ENCODE peak calls at places on chromosomes 4 and X, in four cellular contexts. V is K562, T is SK-N-SH, K is H1. H is an unnamed sample.

GRCh38 chr4:74682567-74683359 is 111.6 kb downstream of the BTC start:
- DNase-seq in T (no peak), K (no peak), V (peak), H (peak)

GRCh38 chrX:54178100-54178940 is 4.7 kb downstream of the FAM120C start:
- DNase-seq in T (no peak), K (no peak), V (no peak), H (no peak)

GRCh38 chrX:53713987-53714579 is 27.6 kb upstream of the HUWE1 start:
- DNase-seq in T (no peak), K (no peak), V (no peak), H (no peak)

GRCh38 chr4:6908397-6909112 is 1.1 kb upstream of the TBC1D14 start:
- DNase-seq in K (no peak), T (peak), V (peak), H (peak)

GRCh38 chr4:89661490-89661889 is 175.5 kb downstream of the SNCA start:
- DNase-seq in T (no peak), K (no peak), V (no peak), H (no peak)

GRCh38 chrX:133638285-133638684 is 223.0 kb upstream of the GPC4 start:
- DNase-seq in T (no peak), V (no peak), K (no peak), H (no peak)

GRCh38 chr4:22003878-22004277 is 55.3 kb upstream of the KCNIP4 start:
- DNase-seq in K (no peak), T (no peak), V (no peak), H (no peak)

GRCh38 chr4:17094811-17095210 is 196.4 kb upstream of the LDB2 start:
- DNase-seq in K (no peak), V (no peak), T (no peak), H (no peak)

GRCh38 chr4:173514641-173515217 is 15.3 kb downstream of the HAND2 start:
- DNase-seq in T (no peak), V (no peak), K (no peak), H (no peak)

GRCh38 chrX:116749943-116750342 is 287.2 kb upstream of the CT83 start:
- DNase-seq in V (no peak), K (no peak), T (no peak), H (no peak)
- TF ChIP-seq TEAD4 in V (no peak), K (no peak), T (no peak), H (no peak)

GRCh38 chr4:168831919-168832745 is 177.9 kb downstream of the CBR4 start:
- DNase-seq in T (peak), V (peak), K (peak), H (peak)

GRCh38 chr4:168831585-168831918 is 178.5 kb downstream of the CBR4 start:
- DNase-seq in V (no peak), T (peak), K (no peak), H (no peak)

GRCh38 chr4:168830777-168831512 is 179.1 kb downstream of the CBR4 start:
- DNase-seq in V (no peak), T (peak), K (no peak), H (no peak)

GRCh38 chr4:168835880-168836454 is 174.1 kb downstream of the CBR4 start:
- DNase-seq in T (no peak), K (no peak), V (no peak), H (no peak)

GRCh38 chr4:168832746-168833575 is 177.1 kb downstream of the CBR4 start:
- DNase-seq in V (no peak), T (peak), K (no peak), H (peak)
- TF ChIP-seq MAX in V (no peak), T (no peak), K (peak), H (no peak)

GRCh38 chrX:87697409-87697808 is 179.8 kb downstream of the KLHL4 start:
- DNase-seq in V (no peak), T (no peak), K (no peak), H (no peak)

GRCh38 chrX:87706134-87706533 is 188.5 kb downstream of the KLHL4 start:
- DNase-seq in T (no peak), K (no peak), V (no peak), H (no peak)

GRCh38 chrX:87702795-87703194 is 185.2 kb downstream of the KLHL4 start:
- DNase-seq in V (no peak), K (no peak), T (no peak), H (no peak)
- TF ChIP-seq TEAD4 in V (no peak), K (no peak), T (no peak), H (no peak)

GRCh38 chr4:66647915-66648314 is 897.4 kb downstream of the CENPC start:
- DNase-seq in K (no peak), V (no peak), T (no peak), H (no peak)
- TF ChIP-seq MAX in K (no peak), V (no peak), T (no peak), H (no peak)

DNA sequence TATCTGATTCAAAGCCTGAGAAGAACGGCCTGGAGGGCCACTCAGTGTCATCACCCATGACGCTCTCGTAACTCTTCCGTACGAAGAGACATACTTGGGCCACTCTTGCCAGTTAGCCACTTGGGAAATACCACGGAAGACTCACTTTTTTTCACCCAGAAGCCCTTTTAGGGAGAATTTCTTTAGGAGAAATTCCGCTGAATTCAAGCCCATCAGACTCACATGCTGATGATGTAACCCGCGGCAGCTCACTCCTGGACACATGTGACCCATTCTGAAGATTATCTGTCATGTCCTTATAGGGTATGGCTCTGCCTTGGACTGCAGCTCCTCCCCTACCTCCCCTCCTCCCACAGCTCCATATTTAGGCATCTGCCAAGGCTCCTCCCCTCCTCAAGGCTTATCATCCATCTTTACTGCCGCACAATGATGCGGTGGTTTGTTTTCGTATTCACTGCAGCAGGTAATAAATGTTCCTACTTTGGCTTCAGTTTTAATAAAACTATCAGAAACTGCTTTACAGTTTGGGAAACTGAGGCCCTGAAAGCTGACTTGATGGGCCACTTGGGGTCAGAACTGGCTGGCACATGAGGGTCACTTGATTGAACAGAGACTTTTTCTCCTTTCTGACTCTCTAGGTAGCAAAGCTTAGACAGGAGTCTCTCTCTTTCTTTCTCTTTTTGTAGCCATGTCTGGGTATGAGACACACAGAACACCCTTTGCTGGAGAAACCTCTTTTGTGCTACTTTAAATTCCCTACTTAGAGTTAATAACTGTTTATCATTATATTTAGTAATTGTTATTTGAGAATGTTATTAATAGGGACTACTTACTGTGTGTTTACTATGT is 42.1 kb downstream of the RHOH start:
- DNase-seq in V (peak), T (no peak), K (no peak), H (no peak)
- TF ChIP-seq TEAD4 in V (no peak), T (no peak), K (no peak), H (no peak)

GRCh38 chrX:154776753-154777152 is 14.1 kb downstream of the DKC1 start:
- DNase-seq in K (no peak), V (no peak), T (no peak), H (no peak)

GRCh38 chrX:154780968-154781367 is 18.3 kb downstream of the DKC1 start:
- DNase-seq in V (no peak), T (no peak), K (no peak), H (no peak)

GRCh38 chrX:154774622-154775021 is 12.0 kb downstream of the DKC1 start:
- DNase-seq in T (no peak), K (no peak), V (no peak), H (no peak)

GRCh38 chrX:154779261-154779660 is 16.6 kb downstream of the DKC1 start:
- DNase-seq in T (no peak), V (no peak), K (no peak), H (no peak)

GRCh38 chrX:154775611-154776349 is 13.1 kb downstream of the DKC1 start:
- DNase-seq in K (no peak), V (peak), T (no peak), H (no peak)
- TF ChIP-seq MAX in K (no peak), V (no peak), T (no peak), H (no peak)

GRCh38 chrX:24577091-24577490 is 70.1 kb downstream of the PCYT1B start:
- DNase-seq in V (no peak), T (no peak), K (no peak), H (no peak)

GRCh38 chrX:24575496-24575895 is 71.7 kb downstream of the PCYT1B start:
- DNase-seq in V (no peak), K (no peak), T (no peak), H (no peak)

GRCh38 chrX:24574743-24575142 is 72.4 kb downstream of the PCYT1B start:
- DNase-seq in K (no peak), T (no peak), V (no peak), H (no peak)
- TF ChIP-seq TEAD4 in K (no peak), T (no peak), V (no peak), H (no peak)

GRCh38 chr4:55444822-55445221 is 49.1 kb downstream of the TMEM165 start:
- DNase-seq in K (no peak), T (no peak), V (peak), H (no peak)
- TF ChIP-seq MAX in K (no peak), T (no peak), V (no peak), H (no peak)

GRCh38 chrX:39149761-39150160 is 348.5 kb downstream of the MID1IP1 start:
- DNase-seq in V (peak), T (no peak), K (no peak), H (peak)
- TF ChIP-seq TEAD4 in V (no peak), T (no peak), K (no peak), H (no peak)

H was measured in WTC11.